ENCODE peak calls at places on chromosomes 7 and 10, in nine cellular contexts. P is activated naive CD4-positive, alpha-beta T cell treated with Interleukin-2 at 50 U/mL for 16 hours; J is endothelial cell; B is GM03348; H is M059J; O is fibroblast of villous mesenchyme; W is stimulated activated CD8-positive, alpha-beta memory T cell treated with anti-CD3 and anti-CD28 coated beads, Interleukin-2, amount 100 ng/mL, for 48 hours; M is substantia nigra; X is naive B cell. A is an unnamed sample.

GRCh38 chr10:88672041-88672440 is 7.8 kb downstream of the LIPF start:
- DNase-seq in P (no peak), J (no peak), B (no peak), H (peak), O (peak), W (no peak), M (no peak), X (no peak), A (no peak)

GRCh38 chr7:158759749-158760444 is 55.3 kb upstream of the NCAPG2 start:
- DNase-seq in P (no peak), J (no peak), B (no peak), H (no peak), O (no peak), W (no peak), M (no peak), X (no peak), A (peak)

GRCh38 chr7:157538735-157539134 is 201.9 kb downstream of the DNAJB6 start:
- DNase-seq in P (no peak), J (no peak), B (no peak), H (no peak), O (no peak), W (no peak), M (no peak), X (no peak), A (no peak)

GRCh38 chr7:113831509-113831908 is 87.3 kb downstream of the PPP1R3A start:
- DNase-seq in P (no peak), J (no peak), B (no peak), H (peak), O (peak), W (no peak), M (no peak), X (no peak), A (no peak)

GRCh38 chr7:148941598-148942280 is 57.6 kb upstream of the EZH2 start:
- DNase-seq in P (peak), J (peak), B (no peak), H (peak), O (peak), W (peak), M (no peak), X (peak), A (peak)

GRCh38 chr10:77325233-77325537 is 312.4 kb downstream of the KCNMA1 start:
- DNase-seq in P (no peak), J (no peak), B (no peak), H (peak), O (no peak), W (no peak), M (no peak), X (no peak), A (no peak)

GRCh38 chr10:29698766-29699490 is 64.2 kb upstream of the SVIL start:
- DNase-seq in P (no peak), J (no peak), B (no peak), H (no peak), O (no peak), W (no peak), M (no peak), X (no peak), A (no peak)

GRCh38 chr7:147547252-147547897 is 1043.2 kb upstream of the C7orf33 start:
- DNase-seq in P (no peak), J (peak), B (peak), H (no peak), O (no peak), W (no peak), M (no peak), X (no peak), A (no peak)

GRCh38 chr7:131328387-131329175 is 905 bp downstream of the MKLN1 start:
- DNase-seq in P (no peak), J (no peak), B (peak), H (peak), O (peak), W (no peak), M (no peak), X (no peak), A (no peak)

GRCh38 chr7:128841961-128842673 is 11.9 kb downstream of the FLNC start:
- DNase-seq in P (peak), J (peak), B (peak), H (no peak), O (no peak), W (peak), M (peak), X (peak), A (peak)

GRCh38 chr7:561631-562393 is 42.2 kb upstream of the PDGFA start:
- DNase-seq in P (no peak), J (no peak), B (no peak), H (no peak), O (no peak), W (no peak), M (no peak), X (no peak), A (no peak)

GRCh38 chr7:83913174-83913573 is 264.2 kb upstream of the SEMA3E start:
- DNase-seq in P (no peak), J (no peak), B (no peak), H (no peak), O (no peak), W (no peak), M (no peak), X (no peak), A (no peak)

GRCh38 chr10:65675236-65675635 is 1250.6 kb upstream of the LRRTM3 start:
- DNase-seq in P (no peak), J (no peak), B (no peak), H (no peak), O (no peak), W (no peak), M (no peak), X (no peak), A (no peak)

GRCh38 chr10:102342462-102342861 is 53.0 kb upstream of the NFKB2 start:
- DNase-seq in P (no peak), J (no peak), B (no peak), H (peak), O (no peak), W (no peak), M (no peak), X (no peak), A (no peak)

GRCh38 chr7:41885748-41886147 is 182.9 kb upstream of the INHBA start:
- DNase-seq in P (no peak), J (no peak), B (no peak), H (no peak), O (peak), W (no peak), M (no peak), X (no peak), A (no peak)

GRCh38 chr10:110893559-110894179 is 21.9 kb downstream of the PDCD4 start:
- DNase-seq in P (no peak), J (no peak), B (peak), H (peak), O (peak), W (no peak), M (no peak), X (peak), A (no peak)

GRCh38 chr7:102193806-102194205 is 92.9 kb upstream of the SH2B2 start:
- DNase-seq in P (no peak), J (no peak), B (no peak), H (peak), O (peak), W (no peak), M (no peak), X (no peak), A (no peak)

GRCh38 chr7:130933919-130934318 is 199.9 kb upstream of the KLF14 start:
- DNase-seq in P (no peak), J (no peak), B (no peak), H (no peak), O (no peak), W (no peak), M (no peak), X (no peak), A (no peak)

GRCh38 chr7:146791344-146792300 is 675.0 kb downstream of the CNTNAP2 start:
- DNase-seq in P (no peak), J (no peak), B (no peak), H (no peak), O (no peak), W (no peak), M (no peak), X (no peak), A (no peak)

GRCh38 chr10:127034790-127035189 is 129.6 kb downstream of the DOCK1 start:
- DNase-seq in P (no peak), J (no peak), B (no peak), H (no peak), O (no peak), W (no peak), M (no peak), X (no peak), A (no peak)

GRCh38 chr7:100099452-100099851 is 1.7 kb downstream of the MCM7 start:
- DNase-seq in P (no peak), J (no peak), B (no peak), H (no peak), O (no peak), W (no peak), M (no peak), X (no peak), A (no peak)

GRCh38 chr10:94123253-94123995 is 129.7 kb downstream of the PLCE1 start:
- DNase-seq in P (no peak), J (no peak), B (peak), H (peak), O (peak), W (no peak), M (no peak), X (no peak), A (no peak)

GRCh38 chr7:99898836-99899235 is 20.5 kb downstream of the TRIM4 start:
- DNase-seq in P (no peak), J (no peak), B (no peak), H (no peak), O (no peak), W (no peak), M (no peak), X (no peak), A (no peak)

GRCh38 chr10:60236869-60237524 is 152.7 kb downstream of the ANK3 start:
- DNase-seq in P (no peak), J (no peak), B (peak), H (peak), O (no peak), W (no peak), M (peak), X (peak), A (peak)

GRCh38 chr7:27180431-27181175 is 4.4 kb downstream of the HOXA11 start:
- DNase-seq in P (peak), J (no peak), B (no peak), H (no peak), O (peak), W (no peak), M (no peak), X (no peak), A (no peak)

GRCh38 chr7:192035-192649 is at the start of gene FAM20C:
- DNase-seq in P (peak), J (peak), B (peak), H (peak), O (peak), W (no peak), M (peak), X (peak), A (peak)

GRCh38 chr10:133324198-133324792 is 12.4 kb downstream of the CALY start:
- DNase-seq in P (peak), J (no peak), B (peak), H (peak), O (peak), W (peak), M (peak), X (peak), A (no peak)

A was measured in stimulated activated effector memory CD8-positive, alpha-beta T cell treated with anti-CD3 and anti-CD28 coated beads, Interleukin-12 subunit alpha, Interleukin-12 subunit beta, amount 100 ng/mL, for 72 hours.